ENCODE peak calls at places on chromosomes 13 and 19, in eight cellular contexts. Y is adrenal gland, J is astrocyte, C is esophagus squamous epithelium, M is breast epithelium, U is mammary epithelial cell, B is HCT116, T is Panc1. S is an unnamed sample.

GRCh38 chr19:17254636-17255035 is 8.9 kb upstream of the NR2F6 start:
- DNase-seq in Y (no peak), J (no peak), C (no peak), M (no peak), U (no peak), B (no peak), T (no peak), S (no peak)

GRCh38 chr13:37208052-37208451 is 102.6 kb upstream of the CSNK1A1L start:
- DNase-seq in Y (no peak), J (no peak), C (no peak), M (no peak), U (no peak), B (no peak), T (no peak), S (no peak)

GRCh38 chr19:530133-531008 is 1.2 kb upstream of the CDC34 start:
- DNase-seq in Y (no peak), J (no peak), C (no peak), M (no peak), U (no peak), B (no peak), T (no peak), S (no peak)

GRCh38 chr19:30645946-30646577 is 273.9 kb downstream of the ZNF536 start:
- DNase-seq in Y (no peak), J (no peak), C (no peak), M (no peak), U (no peak), B (no peak), T (no peak), S (no peak)

GRCh38 chr19:3125900-3126524 is 9.8 kb upstream of the GNA15 start:
- DNase-seq in Y (peak), J (no peak), C (no peak), M (no peak), U (peak), B (peak), T (peak), S (peak)

GRCh38 chr13:40666905-40667621 is 622 bp upstream of the FOXO1 start:
- DNase-seq in Y (peak), J (no peak), C (peak), M (no peak), U (no peak), B (no peak), T (no peak), S (no peak)

GRCh38 chr13:94657167-94657566 is 55.2 kb downstream of the SOX21 start:
- DNase-seq in Y (no peak), J (peak), C (no peak), M (no peak), U (peak), B (no peak), T (no peak), S (peak)

GRCh38 chr19:38266070-38266469 is 1.7 kb downstream of the SPINT2 start:
- DNase-seq in Y (no peak), J (no peak), C (no peak), M (peak), U (peak), B (no peak), T (no peak), S (no peak)

GRCh38 chr19:2095338-2095938 is 688 bp downstream of the MOB3A start:
- DNase-seq in Y (no peak), J (no peak), C (no peak), M (no peak), U (no peak), B (no peak), T (no peak), S (no peak)

GRCh38 chr13:80048802-80049201 is 292.1 kb downstream of the SPRY2 start:
- DNase-seq in Y (peak), J (peak), C (peak), M (no peak), U (peak), B (peak), T (peak), S (peak)

GRCh38 chr13:24668955-24669354 is 11.3 kb upstream of the ATP12A start:
- DNase-seq in Y (no peak), J (no peak), C (no peak), M (no peak), U (peak), B (no peak), T (no peak), S (no peak)

GRCh38 chr13:97659602-97660001 is 225.6 kb downstream of the RAP2A start:
- DNase-seq in Y (peak), J (no peak), C (no peak), M (no peak), U (no peak), B (no peak), T (no peak), S (no peak)

GRCh38 chr19:13104848-13105646 is 2.4 kb upstream of the LYL1 start:
- DNase-seq in Y (no peak), J (no peak), C (no peak), M (no peak), U (no peak), B (no peak), T (no peak), S (no peak)

GRCh38 chr13:112996671-112997091 is 27.7 kb downstream of the MCF2L start:
- DNase-seq in Y (no peak), J (no peak), C (no peak), M (no peak), U (no peak), B (no peak), T (no peak), S (no peak)

GRCh38 chr19:18972301-18972831 is 31.3 kb upstream of the HOMER3 start:
- DNase-seq in Y (peak), J (no peak), C (no peak), M (no peak), U (no peak), B (no peak), T (no peak), S (no peak)

GRCh38 chr19:8513687-8514504 is at the start of gene ZNF414:
- DNase-seq in Y (peak), J (peak), C (peak), M (peak), U (peak), B (peak), T (peak), S (peak)

GRCh38 chr13:39575641-39576238 is 27.3 kb downstream of the LHFPL6 start:
- DNase-seq in Y (no peak), J (no peak), C (no peak), M (no peak), U (no peak), B (no peak), T (no peak), S (no peak)
- H3K27ac ChIP-seq in Y (no peak), J (no peak), C (no peak), M (no peak), U (no peak), B (no peak), T (no peak), S (no peak)

GRCh38 chr19:23665651-23666410 is 21.2 kb downstream of the ZNF675 start:
- DNase-seq in Y (no peak), J (no peak), C (no peak), M (no peak), U (no peak), B (no peak), T (no peak), S (no peak)
- H3K27ac ChIP-seq in Y (no peak), J (no peak), C (no peak), M (no peak), U (no peak), B (no peak), T (no peak), S (no peak)

GRCh38 chr19:36377541-36378178 is 1.3 kb downstream of the ZFP14 start:
- DNase-seq in Y (no peak), J (no peak), C (no peak), M (no peak), U (no peak), B (no peak), T (no peak), S (no peak)
- H3K27ac ChIP-seq in Y (peak), J (no peak), C (no peak), M (peak), U (no peak), B (no peak), T (peak), S (no peak)

GRCh38 chr13:108858676-108859075 is 229.3 kb downstream of the MYO16 start:
- DNase-seq in Y (no peak), J (no peak), C (no peak), M (no peak), U (no peak), B (no peak), T (no peak), S (no peak)

GRCh38 chr13:108860418-108860817 is 231.0 kb downstream of the MYO16 start:
- DNase-seq in Y (no peak), J (no peak), C (no peak), M (no peak), U (no peak), B (no peak), T (no peak), S (no peak)

GRCh38 chr13:108855737-108856387 is 226.5 kb downstream of the MYO16 start:
- DNase-seq in Y (no peak), J (no peak), C (no peak), M (no peak), U (no peak), B (no peak), T (no peak), S (no peak)

DNA sequence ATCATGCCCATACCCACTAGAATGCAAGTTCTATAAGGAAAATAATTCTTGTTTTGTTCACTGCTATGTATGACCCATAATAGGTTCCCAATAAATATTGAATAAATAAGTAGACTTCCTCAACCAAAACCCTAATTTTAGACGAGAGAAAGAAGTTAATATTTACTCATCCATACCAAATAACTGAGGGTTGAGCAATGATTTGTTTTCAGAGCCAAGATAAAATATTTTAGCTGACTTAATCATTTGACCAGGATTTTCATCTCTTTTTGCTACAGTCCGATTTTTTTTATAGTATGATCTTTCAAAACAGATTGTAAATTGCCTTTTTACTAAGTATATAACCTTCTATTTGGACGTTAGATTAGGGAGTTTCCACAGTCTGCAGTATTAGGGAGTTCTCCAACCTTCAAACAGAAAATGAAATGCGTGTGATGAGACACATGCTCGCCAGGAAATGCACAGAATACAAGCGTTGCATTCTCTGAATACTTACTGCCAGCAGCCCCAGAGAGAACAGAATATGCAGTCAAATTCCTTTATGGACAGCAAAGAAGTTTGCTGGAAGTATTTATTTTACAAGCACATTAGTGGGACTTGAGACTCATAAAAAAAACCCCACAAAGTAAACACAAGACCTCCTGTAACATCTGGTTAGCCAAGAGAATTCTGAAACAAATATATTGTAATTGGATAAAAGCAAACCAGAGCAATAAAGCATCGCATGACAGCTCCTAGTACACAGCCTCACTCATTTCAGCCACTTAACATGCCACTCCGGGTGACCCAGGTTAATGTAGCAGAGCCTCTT is 230.0 kb downstream of the MYO16 start:
- DNase-seq in Y (no peak), J (peak), C (no peak), M (no peak), U (no peak), B (no peak), T (no peak), S (peak)
- H3K27ac ChIP-seq in Y (no peak), J (peak), C (no peak), M (no peak), U (no peak), B (no peak), T (no peak), S (peak)

S was measured in brain microvascular endothelial cell.